ENCODE peak calls at places on chromosomes 6 and 20, in ten cellular contexts. M is T-helper 2 cell, A is H7, H is NCI-H345, X is PC-9, I is HFF-Myc, S is KG1, B is GM03348, O is KBM-7, N is HEK293T. F is an unnamed sample.

GRCh38 chr20:57387463-57387862 is 3.7 kb upstream of the RBM38 start:
- DNase-seq in M (no peak), A (peak; percentile 8), H (no peak), X (no peak), I (no peak), S (no peak), B (no peak), O (no peak), N (no peak), F (peak; percentile 49)

GRCh38 chr6:157980288-157981131 is 1.2 kb upstream of the SYNJ2 start:
- DNase-seq in M (no peak), A (no peak), H (no peak), X (no peak), I (no peak), S (no peak), B (no peak), O (peak; percentile 36), N (no peak), F (peak; percentile 21)

GRCh38 chr6:13716225-13716954 is 4.8 kb upstream of the RANBP9 start:
- DNase-seq in M (no peak), A (no peak), H (no peak), X (no peak), I (no peak), S (no peak), B (no peak), O (no peak), N (no peak), F (no peak)

GRCh38 chr6:159716247-159717086 is 10.8 kb upstream of the WTAP start:
- DNase-seq in M (no peak), A (no peak), H (no peak), X (no peak), I (no peak), S (no peak), B (peak; percentile 86), O (peak; percentile 34), N (no peak), F (no peak)

GRCh38 chr6:56637640-56638039 is 5.0 kb downstream of the DST start:
- DNase-seq in M (no peak), A (peak; percentile 14), H (peak; percentile 15), X (no peak), I (peak; percentile 56), S (no peak), B (peak; percentile 55), O (peak; percentile 65), N (peak; percentile 42), F (peak; percentile 45)

GRCh38 chr6:135901776-135902524 is 50.4 kb downstream of the PDE7B start:
- DNase-seq in M (no peak), A (no peak), H (no peak), X (no peak), I (peak; percentile 65), S (no peak), B (peak; percentile 47), O (no peak), N (no peak), F (no peak)

GRCh38 chr6:170135821-170136471 is 154.9 kb downstream of the DLL1 start:
- DNase-seq in M (no peak), A (peak; percentile 49), H (no peak), X (no peak), I (no peak), S (no peak), B (no peak), O (no peak), N (no peak), F (no peak)

GRCh38 chr20:51420111-51420510 is 122.4 kb downstream of the NFATC2 start:
- DNase-seq in M (no peak), A (no peak), H (no peak), X (no peak), I (no peak), S (no peak), B (peak; percentile 37), O (no peak), N (no peak), F (no peak)

GRCh38 chr6:106750146-106750900 is 120.9 kb downstream of the QRSL1 start:
- DNase-seq in M (no peak), A (no peak), H (peak; percentile 84), X (no peak), I (no peak), S (no peak), B (no peak), O (no peak), N (no peak), F (no peak)

GRCh38 chr20:20499469-20499868 is 131.6 kb downstream of the INSM1 start:
- DNase-seq in M (no peak), A (no peak), H (no peak), X (no peak), I (no peak), S (no peak), B (no peak), O (no peak), N (no peak), F (no peak)

GRCh38 chr6:43951063-43951755 is 176.0 kb downstream of the MRPL14 start:
- DNase-seq in M (no peak), A (peak; percentile 89), H (no peak), X (peak; percentile 62), I (no peak), S (no peak), B (peak; percentile 61), O (peak; percentile 65), N (peak; percentile 35), F (peak; percentile 10)

GRCh38 chr6:122220254-122220653 is 179.2 kb upstream of the HSF2 start:
- DNase-seq in M (no peak), A (no peak), H (no peak), X (no peak), I (no peak), S (no peak), B (no peak), O (no peak), N (no peak), F (no peak)

GRCh38 chr20:15012551-15012950 is 675.1 kb upstream of the FLRT3 start:
- DNase-seq in M (no peak), A (no peak), H (peak; percentile 89), X (no peak), I (no peak), S (no peak), B (no peak), O (no peak), N (no peak), F (no peak)

GRCh38 chr6:93293399-93294271 is 125.7 kb downstream of the EPHA7 start:
- DNase-seq in M (no peak), A (no peak), H (peak; percentile 47), X (no peak), I (no peak), S (no peak), B (no peak), O (no peak), N (no peak), F (no peak)

GRCh38 chr6:97925504-97925903 is 642.5 kb upstream of the MMS22L start:
- DNase-seq in M (no peak), A (no peak), H (peak; percentile 21), X (no peak), I (no peak), S (no peak), B (no peak), O (no peak), N (no peak), F (no peak)

GRCh38 chr20:59064214-59064722 is 21.7 kb upstream of the PRELID3B start:
- DNase-seq in M (no peak), A (no peak), H (peak; percentile 27), X (no peak), I (no peak), S (no peak), B (no peak), O (no peak), N (no peak), F (no peak)

GRCh38 chr6:134870677-134871498 is 79.0 kb downstream of the ALDH8A1 start:
- DNase-seq in M (no peak), A (peak; percentile 46), H (peak; percentile 50), X (no peak), I (peak; percentile 85), S (no peak), B (peak; percentile 11), O (no peak), N (no peak), F (peak; percentile 20)

GRCh38 chr20:5931411-5931810 is 18.9 kb downstream of the TRMT6 start:
- DNase-seq in M (no peak), A (no peak), H (no peak), X (no peak), I (no peak), S (no peak), B (no peak), O (no peak), N (no peak), F (no peak)

GRCh38 chr6:136230219-136230980 is 19.7 kb downstream of the MTFR2 start:
- DNase-seq in M (no peak), A (no peak), H (no peak), X (no peak), I (no peak), S (no peak), B (peak; percentile 33), O (no peak), N (no peak), F (no peak)

GRCh38 chr20:32898721-32899120 is 40.0 kb downstream of the EFCAB8 start:
- DNase-seq in M (no peak), A (no peak), H (no peak), X (no peak), I (peak; percentile 92), S (no peak), B (peak; percentile 91), O (peak; percentile 8), N (no peak), F (no peak)

GRCh38 chr20:63738687-63739128 is 868 bp upstream of the SLC2A4RG start:
- DNase-seq in M (no peak), A (no peak), H (no peak), X (no peak), I (no peak), S (no peak), B (no peak), O (no peak), N (peak; percentile 45), F (no peak)

GRCh38 chr20:61731363-61732181 is 334.1 kb downstream of the TAF4 start:
- DNase-seq in M (no peak), A (no peak), H (no peak), X (no peak), I (no peak), S (no peak), B (peak; percentile 86), O (no peak), N (no peak), F (no peak)